ENCODE peak calls at places on chromosomes 1 and 21, in nine cellular contexts. N is GOT3; C is activated CD4-positive, alpha-beta T cell treated with anti-CD3 and anti-CD28 coated beads for 36 hours; A is EH; T is NCI-H774; M is NCI-H1105 treated with DMSO at 0.1 percent for 48 hours; K is smooth muscle cell of the brain vasculature; U is GM23248; G is NCI-H2171. B is an unnamed sample.

GRCh38 chr1:36956570-36956969 is 77.7 kb downstream of the GRIK3 start:
- DNase-seq in N (no peak), C (no peak), A (no peak), T (no peak), M (peak), K (no peak), U (no peak), G (no peak), B (no peak)

GRCh38 chr1:158098256-158098655 is 82.4 kb upstream of the CD1D start:
- DNase-seq in N (no peak), C (no peak), A (no peak), T (no peak), M (no peak), K (no peak), U (no peak), G (no peak), B (no peak)

GRCh38 chr1:87402192-87403046 is 73.7 kb downstream of the LMO4 start:
- DNase-seq in N (no peak), C (no peak), A (peak), T (no peak), M (no peak), K (no peak), U (peak), G (no peak), B (no peak)

GRCh38 chr1:26094677-26095383 is 16.8 kb upstream of the PDIK1L start:
- DNase-seq in N (no peak), C (no peak), A (peak), T (no peak), M (no peak), K (peak), U (peak), G (peak), B (peak)

GRCh38 chr1:8371372-8371991 is 53.6 kb downstream of the SLC45A1 start:
- DNase-seq in N (no peak), C (no peak), A (no peak), T (no peak), M (no peak), K (no peak), U (peak), G (no peak), B (no peak)

GRCh38 chr1:1875932-1876331 is 15.0 kb downstream of the GNB1 start:
- DNase-seq in N (no peak), C (peak), A (no peak), T (no peak), M (no peak), K (no peak), U (peak), G (no peak), B (no peak)

GRCh38 chr1:62198781-62199125 is 4.1 kb downstream of the L1TD1 start:
- DNase-seq in N (no peak), C (no peak), A (peak), T (no peak), M (no peak), K (no peak), U (peak), G (no peak), B (no peak)

GRCh38 chr1:13864760-13865159 is 164.8 kb downstream of the PRDM2 start:
- DNase-seq in N (peak), C (no peak), A (no peak), T (no peak), M (no peak), K (no peak), U (peak), G (no peak), B (no peak)

GRCh38 chr1:236848274-236848925 is 53.3 kb downstream of the MTR start:
- DNase-seq in N (no peak), C (no peak), A (no peak), T (no peak), M (no peak), K (no peak), U (no peak), G (no peak), B (no peak)

GRCh38 chr1:43073490-43074230 is 98.4 kb downstream of the EBNA1BP2 start:
- DNase-seq in N (no peak), C (peak), A (peak), T (peak), M (peak), K (peak), U (peak), G (peak), B (no peak)

GRCh38 chr1:169383449-169383848 is 15.5 kb downstream of the BLZF1 start:
- DNase-seq in N (no peak), C (no peak), A (no peak), T (no peak), M (no peak), K (no peak), U (no peak), G (no peak), B (no peak)

GRCh38 chr1:184368354-184368753 is 18.5 kb upstream of the C1orf21 start:
- DNase-seq in N (no peak), C (no peak), A (no peak), T (no peak), M (no peak), K (no peak), U (no peak), G (no peak), B (no peak)

GRCh38 chr1:115411388-115412063 is 73.5 kb upstream of the NGF start:
- DNase-seq in N (no peak), C (peak), A (peak), T (peak), M (no peak), K (no peak), U (peak), G (no peak), B (peak)

GRCh38 chr1:43285269-43285986 is at the start of gene C1orf210:
- DNase-seq in N (no peak), C (no peak), A (no peak), T (peak), M (peak), K (no peak), U (no peak), G (peak), B (no peak)

GRCh38 chr1:93056214-93056613 is 22.9 kb upstream of the MTF2 start:
- DNase-seq in N (no peak), C (peak), A (peak), T (no peak), M (no peak), K (no peak), U (peak), G (no peak), B (no peak)

GRCh38 chr21:41171210-41171609 is 3.2 kb downstream of the BACE2 start:
- DNase-seq in N (no peak), C (no peak), A (no peak), T (no peak), M (peak), K (no peak), U (no peak), G (no peak), B (no peak)

GRCh38 chr21:28333455-28334108 is 659.1 kb downstream of the LTN1 start:
- DNase-seq in N (no peak), C (no peak), A (peak), T (no peak), M (no peak), K (no peak), U (peak), G (no peak), B (no peak)

GRCh38 chr21:41216486-41216885 is 48.5 kb downstream of the BACE2 start:
- DNase-seq in N (no peak), C (no peak), A (no peak), T (no peak), M (no peak), K (no peak), U (no peak), G (no peak), B (no peak)

GRCh38 chr1:15386128-15386824 is 23.4 kb upstream of the EFHD2 start:
- DNase-seq in N (no peak), C (peak), A (peak), T (no peak), M (no peak), K (no peak), U (peak), G (no peak), B (no peak)

GRCh38 chr1:240000634-240001033 is 91.0 kb upstream of the FMN2 start:
- DNase-seq in N (no peak), C (no peak), A (peak), T (no peak), M (no peak), K (no peak), U (peak), G (no peak), B (no peak)

GRCh38 chr1:151326619-151327222 is 495 bp downstream of the PI4KB start:
- DNase-seq in N (no peak), C (peak), A (peak), T (peak), M (peak), K (no peak), U (peak), G (peak), B (no peak)

GRCh38 chr1:159900086-159900680 is at the start of gene CFAP45:
- DNase-seq in N (peak), C (peak), A (peak), T (peak), M (peak), K (no peak), U (peak), G (peak), B (no peak)

GRCh38 chr1:234731371-234732085 is 121.5 kb upstream of the IRF2BP2 start:
- DNase-seq in N (no peak), C (peak), A (peak), T (no peak), M (no peak), K (no peak), U (peak), G (no peak), B (no peak)

GRCh38 chr1:161013591-161014513 is 7.1 kb downstream of the F11R start:
- DNase-seq in N (no peak), C (peak), A (peak), T (no peak), M (no peak), K (no peak), U (peak), G (no peak), B (no peak)

GRCh38 chr1:37347104-37347503 is 127.3 kb upstream of the ZC3H12A start:
- DNase-seq in N (no peak), C (no peak), A (no peak), T (no peak), M (no peak), K (no peak), U (no peak), G (no peak), B (peak)

GRCh38 chr1:51729824-51730284 is 113.0 kb downstream of the OSBPL9 start:
- DNase-seq in N (no peak), C (no peak), A (peak), T (no peak), M (peak), K (no peak), U (peak), G (peak), B (no peak)

GRCh38 chr1:10122926-10123325 is 87.4 kb upstream of the KIF1B start:
- DNase-seq in N (no peak), C (no peak), A (peak), T (no peak), M (no peak), K (no peak), U (peak), G (no peak), B (no peak)

GRCh38 chr21:35120631-35121180 is 71.6 kb upstream of the RUNX1 start:
- DNase-seq in N (no peak), C (no peak), A (no peak), T (no peak), M (peak), K (no peak), U (no peak), G (no peak), B (no peak)

GRCh38 chr1:181117648-181118449 is 29.3 kb downstream of the IER5 start:
- DNase-seq in N (no peak), C (no peak), A (peak), T (peak), M (peak), K (no peak), U (peak), G (no peak), B (no peak)

GRCh38 chr1:107936498-107937481 is 28.2 kb downstream of the VAV3 start:
- DNase-seq in N (no peak), C (peak), A (peak), T (no peak), M (no peak), K (no peak), U (peak), G (no peak), B (no peak)

GRCh38 chr1:54291276-54292014 is 91.5 kb downstream of the MRPL37 start:
- DNase-seq in N (no peak), C (no peak), A (no peak), T (peak), M (peak), K (no peak), U (no peak), G (no peak), B (peak)

GRCh38 chr1:221541296-221541695 is 200.6 kb downstream of the DUSP10 start:
- DNase-seq in N (no peak), C (no peak), A (no peak), T (no peak), M (no peak), K (no peak), U (no peak), G (no peak), B (no peak)

GRCh38 chr21:37790905-37791304 is 125.4 kb downstream of the KCNJ6 start:
- DNase-seq in N (no peak), C (no peak), A (no peak), T (no peak), M (no peak), K (no peak), U (no peak), G (no peak), B (no peak)

GRCh38 chr1:12001249-12001917 is 17.9 kb upstream of the MIIP start:
- DNase-seq in N (no peak), C (peak), A (peak), T (no peak), M (no peak), K (no peak), U (peak), G (no peak), B (no peak)

GRCh38 chr21:31107151-31107785 is 69.0 kb upstream of the KRTAP19-8 start:
- DNase-seq in N (no peak), C (no peak), A (no peak), T (no peak), M (no peak), K (no peak), U (peak), G (no peak), B (no peak)

GRCh38 chr1:93749894-93750301 is 68.3 kb upstream of the BCAR3 start:
- DNase-seq in N (no peak), C (no peak), A (no peak), T (no peak), M (peak), K (no peak), U (no peak), G (no peak), B (no peak)

GRCh38 chr1:17438977-17439249 is 564 bp downstream of the RCC2 start:
- DNase-seq in N (no peak), C (peak), A (no peak), T (no peak), M (no peak), K (no peak), U (no peak), G (no peak), B (no peak)